ENCODE peak calls at places on chromosome 5, in five cellular contexts. R, K, A, H and T are unnamed samples.

GRCh38 chr5:35364350-35364749 is 134.1 kb upstream of the PRLR start:
- DNase-seq in R (no peak), K (no peak), A (no peak), H (no peak), T (no peak)

GRCh38 chr5:163993126-163993525 is 487.7 kb downstream of the MAT2B start:
- DNase-seq in R (no peak), K (no peak), A (no peak), H (no peak), T (no peak)

GRCh38 chr5:124824637-124825158 is 78.3 kb upstream of the ZNF608 start:
- DNase-seq in R (no peak), K (peak), A (no peak), H (no peak), T (no peak)

GRCh38 chr5:117013280-117013877 is 438.8 kb upstream of the SEMA6A start:
- DNase-seq in R (no peak), K (no peak), A (no peak), H (no peak), T (no peak)

GRCh38 chr5:9046756-9047481 is 499.0 kb downstream of the SEMA5A start:
- DNase-seq in R (no peak), K (no peak), A (no peak), H (no peak), T (no peak)

GRCh38 chr5:134097221-134097620 is 17.3 kb upstream of the TCF7 start:
- DNase-seq in R (no peak), K (no peak), A (no peak), H (no peak), T (no peak)

GRCh38 chr5:134242146-134242545 is 16.3 kb upstream of the PPP2CA start:
- DNase-seq in R (peak), K (no peak), A (no peak), H (peak), T (peak)

GRCh38 chr5:133868946-133869674 is 99.3 kb downstream of the C5orf15 start:
- DNase-seq in R (peak), K (peak), A (peak), H (peak), T (peak)

GRCh38 chr5:151068571-151069197 is 12.2 kb downstream of the TNIP1 start:
- DNase-seq in R (no peak), K (no peak), A (no peak), H (peak), T (peak)

GRCh38 chr5:172484664-172485063 is 30.3 kb upstream of the SH3PXD2B start:
- DNase-seq in R (no peak), K (no peak), A (no peak), H (no peak), T (no peak)

GRCh38 chr5:169439362-169439761 is 138.4 kb upstream of the SLIT3 start:
- DNase-seq in R (no peak), K (no peak), A (no peak), H (no peak), T (no peak)

GRCh38 chr5:149261246-149261645 is 10.4 kb upstream of the AFAP1L1 start:
- DNase-seq in R (no peak), K (no peak), A (no peak), H (no peak), T (no peak)

GRCh38 chr5:54217826-54218503 is 92.4 kb downstream of the ARL15 start:
- DNase-seq in R (no peak), K (peak), A (peak), H (no peak), T (no peak)

GRCh38 chr5:92544567-92544966 is 1036.5 kb downstream of the NR2F1-AS1 start:
- DNase-seq in R (no peak), K (no peak), A (no peak), H (no peak), T (no peak)

GRCh38 chr5:129042306-129042705 is 52.2 kb upstream of the ISOC1 start:
- DNase-seq in R (no peak), K (no peak), A (no peak), H (no peak), T (no peak)

GRCh38 chr5:171157233-171157632 is 151.8 kb upstream of the TLX3 start:
- DNase-seq in R (no peak), K (no peak), A (no peak), H (no peak), T (no peak)

GRCh38 chr5:10750909-10751308 is 10.1 kb downstream of the DAP start:
- DNase-seq in R (no peak), K (no peak), A (no peak), H (no peak), T (no peak)

GRCh38 chr5:131682175-131682574 is 47.1 kb upstream of the RAPGEF6 start:
- DNase-seq in R (no peak), K (no peak), A (no peak), H (no peak), T (no peak)

GRCh38 chr5:115686692-115687054 is 60.8 kb upstream of the TMED7 start:
- DNase-seq in R (no peak), K (no peak), A (no peak), H (no peak), T (no peak)

DNA sequence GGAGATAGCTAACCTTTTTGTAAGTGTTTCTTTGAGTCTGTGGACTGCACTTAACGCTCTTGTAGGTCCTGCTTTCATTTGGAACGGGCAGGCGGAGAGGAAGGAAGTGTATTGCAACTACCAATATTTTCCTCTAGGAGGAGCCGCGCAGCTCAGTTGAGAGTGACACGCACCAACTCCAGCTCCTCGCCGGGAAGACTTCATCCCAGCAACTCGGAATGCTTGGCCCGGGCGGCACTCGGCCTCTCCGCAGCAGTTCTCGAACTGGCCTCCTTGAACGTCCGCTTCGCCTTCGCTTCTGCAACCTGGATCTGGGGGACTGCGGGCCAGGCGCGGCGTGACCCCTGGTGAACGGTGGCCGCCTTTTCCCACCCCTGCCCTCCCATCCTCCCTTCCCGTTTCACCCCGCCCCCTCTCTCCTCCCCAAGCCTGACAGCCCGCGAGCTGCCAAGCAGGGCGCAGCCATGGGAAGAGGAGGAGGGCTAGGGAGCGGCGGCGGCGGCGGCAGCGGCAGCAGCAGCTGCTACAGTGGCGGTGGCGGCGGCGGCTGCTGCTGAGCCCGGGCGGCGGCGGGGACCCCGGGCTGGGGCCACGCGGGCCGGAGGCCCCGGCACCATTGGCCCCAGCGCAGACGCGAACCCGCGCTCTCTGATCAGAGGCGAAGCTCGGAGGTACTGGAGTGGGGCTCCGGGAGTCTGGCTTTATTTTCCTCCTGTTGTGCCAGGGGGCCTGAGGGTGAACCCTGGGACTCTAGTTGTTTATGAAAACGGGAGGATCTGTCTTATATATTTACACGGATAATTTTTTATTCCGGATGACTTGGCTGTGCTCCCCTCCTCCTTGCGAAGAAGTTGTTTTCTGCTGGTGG is at the start of gene GHR:
- DNase-seq in R (peak), K (peak), A (peak), H (peak), T (peak)
- TF ChIP-seq EP300 in R (no peak), K (no peak), A (no peak), H (no peak), T (no peak)

GRCh38 chr5:17398866-17399835 is 98.9 kb upstream of the TAF11L2 start:
- DNase-seq in R (no peak), K (no peak), A (no peak), H (no peak), T (no peak)
- H3K4me3 ChIP-seq in R (no peak), K (no peak), A (no peak), H (no peak), T (no peak)

DNA sequence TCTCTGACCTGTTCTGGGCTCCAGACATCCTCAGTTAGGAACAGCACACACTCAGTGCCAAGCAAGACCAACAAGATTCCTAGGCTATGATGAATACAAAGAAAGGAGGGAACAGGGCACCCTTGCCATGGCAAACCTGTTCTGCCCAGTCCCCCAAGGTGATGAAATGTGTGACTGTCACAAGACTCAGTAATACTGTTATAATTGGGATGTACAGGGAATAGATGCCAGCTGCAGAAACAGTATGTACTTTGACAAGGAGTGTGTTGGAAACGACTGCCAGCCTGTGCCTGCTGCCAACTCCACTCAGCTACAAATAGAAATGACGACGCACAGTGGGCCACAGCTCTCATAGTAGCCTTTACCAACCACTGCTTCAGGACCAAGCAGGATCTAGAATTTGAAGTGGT is 453.0 kb downstream of the EFNA5 start:
- DNase-seq in R (peak), K (no peak), A (no peak), H (no peak), T (no peak)
- TF ChIP-seq EP300 in R (no peak), K (no peak), A (no peak), H (no peak), T (no peak)

GRCh38 chr5:142881727-142882126 is 111.5 kb downstream of the ARHGAP26 start:
- DNase-seq in R (no peak), K (no peak), A (no peak), H (no peak), T (no peak)
- H3K4me3 ChIP-seq in R (no peak), K (no peak), A (no peak), H (no peak), T (no peak)